ENCODE peak calls at places on chromosomes 4 and X, in four cellular contexts. K, F, B and H are unnamed samples.

GRCh38 chrX:121558886-121559285 is 511.5 kb downstream of the GLUD2 start:
- DNase-seq in K (no peak), F (no peak), B (no peak), H (no peak)

GRCh38 chr4:10118355-10119004 is 1.9 kb upstream of the WDR1 start:
- DNase-seq in K (no peak), F (no peak), B (no peak), H (no peak)

GRCh38 chrX:128739539-128739938 is 687.3 kb upstream of the ACTRT1 start:
- DNase-seq in K (no peak), F (no peak), B (no peak), H (no peak)

GRCh38 chr4:106208481-106209460 is 107.2 kb downstream of the TBCK start:
- DNase-seq in K (no peak), F (no peak), B (no peak), H (no peak)

GRCh38 chr4:112036881-112037280 is 108.4 kb upstream of the FAM241A start:
- DNase-seq in K (no peak), F (no peak), B (no peak), H (no peak)

GRCh38 chrX:1215123-1215823 is 2.8 kb upstream of the CRLF2 start:
- DNase-seq in K (peak), F (no peak), B (no peak), H (peak)

GRCh38 chr4:60857354-60857753 is 342.8 kb upstream of the ADGRL3 start:
- DNase-seq in K (no peak), F (no peak), B (no peak), H (no peak)

GRCh38 chr4:44237643-44238042 is 211.0 kb downstream of the KCTD8 start:
- DNase-seq in K (no peak), F (no peak), B (no peak), H (no peak)

GRCh38 chrX:150506486-150506885 is 61.9 kb upstream of the MTM1 start:
- DNase-seq in K (no peak), F (no peak), B (no peak), H (no peak)

GRCh38 chrX:15751160-15751819 is 13.2 kb downstream of the CA5B start:
- DNase-seq in K (no peak), F (no peak), B (no peak), H (no peak)

GRCh38 chrX:120269379-120270035 is 18.9 kb downstream of the ZBTB33 start:
- DNase-seq in K (no peak), F (no peak), B (no peak), H (no peak)

GRCh38 chr4:1610791-1611500 is 73.2 kb downstream of the FAM53A start:
- DNase-seq in K (no peak), F (no peak), B (no peak), H (no peak)

GRCh38 chr4:185128272-185129119 is 14.6 kb upstream of the SLC25A4 start:
- DNase-seq in K (no peak), F (peak), B (no peak), H (no peak)

GRCh38 chrX:45710081-45710801 is 509.6 kb upstream of the DIPK2B start:
- DNase-seq in K (no peak), F (no peak), B (peak), H (no peak)

GRCh38 chr4:78661923-78662521 is 110.5 kb downstream of the ANXA3 start:
- DNase-seq in K (peak), F (no peak), B (no peak), H (no peak)

GRCh38 chrX:44903107-44903506 is 30.1 kb downstream of the KDM6A start:
- DNase-seq in K (no peak), F (no peak), B (no peak), H (no peak)